ENCODE peak calls at places on chromosome 13, in nine cellular contexts. One of them, this sample, is unnamed.

GRCh38 chr13:27619093-27619705 is 1.1 kb downstream of the LNX2 start:
- DNase-seq in AG04450: no peak
- DNase-seq in MCF 10A: peak; percentile 30
- DNase-seq in activated CD8-positive, alpha-beta T cell treated with anti-CD3 and anti-CD28 coated beads for 36 hours: no peak
- DNase-seq in WTC11: no peak
- DNase-seq in stomach: no peak
- DNase-seq in CD8-positive, alpha-beta T cell: no peak
- DNase-seq in LNCaP clone FGC: no peak
- DNase-seq in fibroblast of mammary gland: peak; percentile 46
- DNase-seq in this sample: no peak

GRCh38 chr13:66195238-66195637 is 1034.9 kb downstream of the PCDH9 start:
- DNase-seq in AG04450: no peak
- DNase-seq in MCF 10A: no peak
- DNase-seq in activated CD8-positive, alpha-beta T cell treated with anti-CD3 and anti-CD28 coated beads for 36 hours: no peak
- DNase-seq in WTC11: no peak
- DNase-seq in stomach: no peak
- DNase-seq in CD8-positive, alpha-beta T cell: no peak
- DNase-seq in LNCaP clone FGC: no peak
- DNase-seq in fibroblast of mammary gland: no peak
- DNase-seq in this sample: no peak

GRCh38 chr13:99033814-99034213 is 56.0 kb upstream of the DOCK9 start:
- DNase-seq in AG04450: no peak
- DNase-seq in MCF 10A: peak; percentile 49
- DNase-seq in activated CD8-positive, alpha-beta T cell treated with anti-CD3 and anti-CD28 coated beads for 36 hours: no peak
- DNase-seq in WTC11: no peak
- DNase-seq in stomach: no peak
- DNase-seq in CD8-positive, alpha-beta T cell: no peak
- DNase-seq in LNCaP clone FGC: no peak
- DNase-seq in fibroblast of mammary gland: peak; percentile 49
- DNase-seq in this sample: no peak

GRCh38 chr13:28022848-28023518 is 34.5 kb upstream of the URAD start:
- DNase-seq in AG04450: no peak
- DNase-seq in MCF 10A: no peak
- DNase-seq in activated CD8-positive, alpha-beta T cell treated with anti-CD3 and anti-CD28 coated beads for 36 hours: no peak
- DNase-seq in WTC11: peak; percentile 21
- DNase-seq in stomach: no peak
- DNase-seq in CD8-positive, alpha-beta T cell: no peak
- DNase-seq in LNCaP clone FGC: no peak
- DNase-seq in fibroblast of mammary gland: no peak
- DNase-seq in this sample: no peak

GRCh38 chr13:86324191-86324590 is 525.0 kb upstream of the SLITRK6 start:
- DNase-seq in AG04450: no peak
- DNase-seq in MCF 10A: no peak
- DNase-seq in activated CD8-positive, alpha-beta T cell treated with anti-CD3 and anti-CD28 coated beads for 36 hours: no peak
- DNase-seq in WTC11: no peak
- DNase-seq in stomach: no peak
- DNase-seq in CD8-positive, alpha-beta T cell: no peak
- DNase-seq in LNCaP clone FGC: no peak
- DNase-seq in fibroblast of mammary gland: no peak
- DNase-seq in this sample: no peak

GRCh38 chr13:62320129-62320724 is 904.6 kb upstream of the PCDH20 start:
- DNase-seq in AG04450: peak; percentile 42
- DNase-seq in MCF 10A: peak; percentile 61
- DNase-seq in activated CD8-positive, alpha-beta T cell treated with anti-CD3 and anti-CD28 coated beads for 36 hours: no peak
- DNase-seq in WTC11: no peak
- DNase-seq in stomach: no peak
- DNase-seq in CD8-positive, alpha-beta T cell: no peak
- DNase-seq in LNCaP clone FGC: peak; percentile 60
- DNase-seq in fibroblast of mammary gland: peak; percentile 49
- DNase-seq in this sample: no peak

GRCh38 chr13:92994056-92994455 is 232.6 kb upstream of the GPC6 start:
- DNase-seq in AG04450: peak; percentile 3
- DNase-seq in MCF 10A: peak; percentile 22
- DNase-seq in activated CD8-positive, alpha-beta T cell treated with anti-CD3 and anti-CD28 coated beads for 36 hours: no peak
- DNase-seq in WTC11: no peak
- DNase-seq in stomach: no peak
- DNase-seq in CD8-positive, alpha-beta T cell: no peak
- DNase-seq in LNCaP clone FGC: no peak
- DNase-seq in fibroblast of mammary gland: peak; percentile 50
- DNase-seq in this sample: no peak

GRCh38 chr13:70809588-70809987 is 701.3 kb upstream of the KLHL1 start:
- DNase-seq in AG04450: no peak
- DNase-seq in MCF 10A: no peak
- DNase-seq in activated CD8-positive, alpha-beta T cell treated with anti-CD3 and anti-CD28 coated beads for 36 hours: no peak
- DNase-seq in WTC11: peak; percentile 13
- DNase-seq in stomach: no peak
- DNase-seq in CD8-positive, alpha-beta T cell: no peak
- DNase-seq in LNCaP clone FGC: no peak
- DNase-seq in fibroblast of mammary gland: no peak
- DNase-seq in this sample: no peak

GRCh38 chr13:47100214-47100853 is 203.5 kb upstream of the HTR2A start:
- DNase-seq in AG04450: peak; percentile 8
- DNase-seq in MCF 10A: no peak
- DNase-seq in activated CD8-positive, alpha-beta T cell treated with anti-CD3 and anti-CD28 coated beads for 36 hours: no peak
- DNase-seq in WTC11: no peak
- DNase-seq in stomach: no peak
- DNase-seq in CD8-positive, alpha-beta T cell: no peak
- DNase-seq in LNCaP clone FGC: no peak
- DNase-seq in fibroblast of mammary gland: no peak
- DNase-seq in this sample: no peak

GRCh38 chr13:46232281-46232680 is 20.6 kb downstream of the LRRC63 start:
- DNase-seq in AG04450: no peak
- DNase-seq in MCF 10A: no peak
- DNase-seq in activated CD8-positive, alpha-beta T cell treated with anti-CD3 and anti-CD28 coated beads for 36 hours: no peak
- DNase-seq in WTC11: no peak
- DNase-seq in stomach: no peak
- DNase-seq in CD8-positive, alpha-beta T cell: no peak
- DNase-seq in LNCaP clone FGC: no peak
- DNase-seq in fibroblast of mammary gland: no peak
- DNase-seq in this sample: no peak

GRCh38 chr13:83168575-83168974 is 713.7 kb downstream of the SLITRK1 start:
- DNase-seq in AG04450: no peak
- DNase-seq in MCF 10A: no peak
- DNase-seq in activated CD8-positive, alpha-beta T cell treated with anti-CD3 and anti-CD28 coated beads for 36 hours: no peak
- DNase-seq in WTC11: no peak
- DNase-seq in stomach: no peak
- DNase-seq in CD8-positive, alpha-beta T cell: no peak
- DNase-seq in LNCaP clone FGC: no peak
- DNase-seq in fibroblast of mammary gland: no peak
- DNase-seq in this sample: no peak

GRCh38 chr13:42883142-42883541 is 101.8 kb downstream of the FAM216B start:
- DNase-seq in AG04450: no peak
- DNase-seq in MCF 10A: no peak
- DNase-seq in activated CD8-positive, alpha-beta T cell treated with anti-CD3 and anti-CD28 coated beads for 36 hours: no peak
- DNase-seq in WTC11: no peak
- DNase-seq in stomach: no peak
- DNase-seq in CD8-positive, alpha-beta T cell: no peak
- DNase-seq in LNCaP clone FGC: no peak
- DNase-seq in fibroblast of mammary gland: peak; percentile 38
- DNase-seq in this sample: no peak

GRCh38 chr13:26929971-26930730 is 169.6 kb upstream of the GPR12 start:
- DNase-seq in AG04450: peak; percentile 18
- DNase-seq in MCF 10A: peak; percentile 69
- DNase-seq in activated CD8-positive, alpha-beta T cell treated with anti-CD3 and anti-CD28 coated beads for 36 hours: peak; percentile 78
- DNase-seq in WTC11: peak; percentile 89
- DNase-seq in stomach: peak; percentile 69
- DNase-seq in CD8-positive, alpha-beta T cell: peak; percentile 64
- DNase-seq in LNCaP clone FGC: no peak
- DNase-seq in fibroblast of mammary gland: peak; percentile 60
- DNase-seq in this sample: no peak

GRCh38 chr13:27336005-27336673 is 65.5 kb downstream of the RASL11A start:
- DNase-seq in AG04450: no peak
- DNase-seq in MCF 10A: no peak
- DNase-seq in activated CD8-positive, alpha-beta T cell treated with anti-CD3 and anti-CD28 coated beads for 36 hours: no peak
- DNase-seq in WTC11: no peak
- DNase-seq in stomach: no peak
- DNase-seq in CD8-positive, alpha-beta T cell: no peak
- DNase-seq in LNCaP clone FGC: no peak
- DNase-seq in fibroblast of mammary gland: peak; percentile 63
- DNase-seq in this sample: no peak

GRCh38 chr13:89627991-89628390 is 1719.5 kb upstream of the MIR17HG start:
- DNase-seq in AG04450: no peak
- DNase-seq in MCF 10A: peak; percentile 21
- DNase-seq in activated CD8-positive, alpha-beta T cell treated with anti-CD3 and anti-CD28 coated beads for 36 hours: no peak
- DNase-seq in WTC11: no peak
- DNase-seq in stomach: no peak
- DNase-seq in CD8-positive, alpha-beta T cell: no peak
- DNase-seq in LNCaP clone FGC: no peak
- DNase-seq in fibroblast of mammary gland: no peak
- DNase-seq in this sample: no peak

GRCh38 chr13:25699600-25699999 is 327.8 kb downstream of the ATP8A2 start:
- DNase-seq in AG04450: no peak
- DNase-seq in MCF 10A: no peak
- DNase-seq in activated CD8-positive, alpha-beta T cell treated with anti-CD3 and anti-CD28 coated beads for 36 hours: no peak
- DNase-seq in WTC11: no peak
- DNase-seq in stomach: no peak
- DNase-seq in CD8-positive, alpha-beta T cell: no peak
- DNase-seq in LNCaP clone FGC: no peak
- DNase-seq in fibroblast of mammary gland: no peak
- DNase-seq in this sample: no peak

GRCh38 chr13:24618219-24618955 is 61.8 kb upstream of the ATP12A start:
- DNase-seq in AG04450: no peak
- DNase-seq in MCF 10A: no peak
- DNase-seq in activated CD8-positive, alpha-beta T cell treated with anti-CD3 and anti-CD28 coated beads for 36 hours: peak; percentile 96
- DNase-seq in WTC11: no peak
- DNase-seq in stomach: peak; percentile 37
- DNase-seq in CD8-positive, alpha-beta T cell: peak; percentile 60
- DNase-seq in LNCaP clone FGC: no peak
- DNase-seq in fibroblast of mammary gland: no peak
- DNase-seq in this sample: no peak

GRCh38 chr13:30033681-30034447 is 183.4 kb upstream of the UBL3 start:
- DNase-seq in AG04450: peak; percentile 82
- DNase-seq in MCF 10A: peak; percentile 36
- DNase-seq in activated CD8-positive, alpha-beta T cell treated with anti-CD3 and anti-CD28 coated beads for 36 hours: no peak
- DNase-seq in WTC11: no peak
- DNase-seq in stomach: no peak
- DNase-seq in CD8-positive, alpha-beta T cell: no peak
- DNase-seq in LNCaP clone FGC: no peak
- DNase-seq in fibroblast of mammary gland: peak; percentile 96
- DNase-seq in this sample: no peak

GRCh38 chr13:82917984-82918383 is 964.3 kb downstream of the SLITRK1 start:
- DNase-seq in AG04450: no peak
- DNase-seq in MCF 10A: no peak
- DNase-seq in activated CD8-positive, alpha-beta T cell treated with anti-CD3 and anti-CD28 coated beads for 36 hours: no peak
- DNase-seq in WTC11: no peak
- DNase-seq in stomach: no peak
- DNase-seq in CD8-positive, alpha-beta T cell: no peak
- DNase-seq in LNCaP clone FGC: no peak
- DNase-seq in fibroblast of mammary gland: no peak
- DNase-seq in this sample: no peak

GRCh38 chr13:32745509-32745908 is 159.3 kb downstream of the PDS5B start:
- DNase-seq in AG04450: no peak
- DNase-seq in MCF 10A: no peak
- DNase-seq in activated CD8-positive, alpha-beta T cell treated with anti-CD3 and anti-CD28 coated beads for 36 hours: no peak
- DNase-seq in WTC11: no peak
- DNase-seq in stomach: no peak
- DNase-seq in CD8-positive, alpha-beta T cell: no peak
- DNase-seq in LNCaP clone FGC: no peak
- DNase-seq in fibroblast of mammary gland: no peak
- DNase-seq in this sample: no peak

GRCh38 chr13:77820431-77821149 is 98.0 kb downstream of the EDNRB start:
- DNase-seq in AG04450: no peak
- DNase-seq in MCF 10A: no peak
- DNase-seq in activated CD8-positive, alpha-beta T cell treated with anti-CD3 and anti-CD28 coated beads for 36 hours: peak; percentile 2
- DNase-seq in WTC11: peak; percentile 12
- DNase-seq in stomach: no peak
- DNase-seq in CD8-positive, alpha-beta T cell: no peak
- DNase-seq in LNCaP clone FGC: no peak
- DNase-seq in fibroblast of mammary gland: no peak
- DNase-seq in this sample: no peak
- TF ChIP-seq CTCF in AG04450: peak; percentile 32
- TF ChIP-seq CTCF in MCF 10A: no peak
- TF ChIP-seq CTCF in activated CD8-positive, alpha-beta T cell treated with anti-CD3 and anti-CD28 coated beads for 36 hours: no peak
- TF ChIP-seq CTCF in WTC11: no peak
- TF ChIP-seq CTCF in stomach: no peak
- TF ChIP-seq CTCF in CD8-positive, alpha-beta T cell: no peak
- TF ChIP-seq CTCF in LNCaP clone FGC: no peak
- TF ChIP-seq CTCF in fibroblast of mammary gland: peak; percentile 13
- TF ChIP-seq CTCF in this sample: no peak

GRCh38 chr13:112636401-112636975 is 48.5 kb upstream of the TUBGCP3 start:
- DNase-seq in AG04450: no peak
- DNase-seq in MCF 10A: no peak
- DNase-seq in activated CD8-positive, alpha-beta T cell treated with anti-CD3 and anti-CD28 coated beads for 36 hours: no peak
- DNase-seq in WTC11: no peak
- DNase-seq in stomach: no peak
- DNase-seq in CD8-positive, alpha-beta T cell: no peak
- DNase-seq in LNCaP clone FGC: no peak
- DNase-seq in fibroblast of mammary gland: no peak
- DNase-seq in this sample: no peak
- TF ChIP-seq CTCF in AG04450: no peak
- TF ChIP-seq CTCF in MCF 10A: no peak
- TF ChIP-seq CTCF in activated CD8-positive, alpha-beta T cell treated with anti-CD3 and anti-CD28 coated beads for 36 hours: no peak
- TF ChIP-seq CTCF in WTC11: no peak
- TF ChIP-seq CTCF in stomach: no peak
- TF ChIP-seq CTCF in CD8-positive, alpha-beta T cell: no peak
- TF ChIP-seq CTCF in LNCaP clone FGC: no peak
- TF ChIP-seq CTCF in fibroblast of mammary gland: no peak
- TF ChIP-seq CTCF in this sample: no peak

GRCh38 chr13:41596190-41596589 is 138.8 kb downstream of the RGCC start:
- DNase-seq in AG04450: no peak
- DNase-seq in MCF 10A: no peak
- DNase-seq in activated CD8-positive, alpha-beta T cell treated with anti-CD3 and anti-CD28 coated beads for 36 hours: no peak
- DNase-seq in WTC11: no peak
- DNase-seq in stomach: no peak
- DNase-seq in CD8-positive, alpha-beta T cell: no peak
- DNase-seq in LNCaP clone FGC: no peak
- DNase-seq in fibroblast of mammary gland: peak; percentile 30
- DNase-seq in this sample: no peak
- TF ChIP-seq CTCF in AG04450: peak; percentile 30
- TF ChIP-seq CTCF in MCF 10A: no peak
- TF ChIP-seq CTCF in activated CD8-positive, alpha-beta T cell treated with anti-CD3 and anti-CD28 coated beads for 36 hours: no peak
- TF ChIP-seq CTCF in WTC11: no peak
- TF ChIP-seq CTCF in stomach: no peak
- TF ChIP-seq CTCF in CD8-positive, alpha-beta T cell: no peak
- TF ChIP-seq CTCF in LNCaP clone FGC: no peak
- TF ChIP-seq CTCF in fibroblast of mammary gland: no peak
- TF ChIP-seq CTCF in this sample: no peak

GRCh38 chr13:19961924-19962323 is 3.4 kb downstream of the ZMYM2 start:
- DNase-seq in AG04450: no peak
- DNase-seq in MCF 10A: no peak
- DNase-seq in activated CD8-positive, alpha-beta T cell treated with anti-CD3 and anti-CD28 coated beads for 36 hours: no peak
- DNase-seq in WTC11: no peak
- DNase-seq in stomach: no peak
- DNase-seq in CD8-positive, alpha-beta T cell: no peak
- DNase-seq in LNCaP clone FGC: no peak
- DNase-seq in fibroblast of mammary gland: peak; percentile 39
- DNase-seq in this sample: no peak

GRCh38 chr13:19962894-19963293 is 4.4 kb downstream of the ZMYM2 start:
- DNase-seq in AG04450: no peak
- DNase-seq in MCF 10A: no peak
- DNase-seq in activated CD8-positive, alpha-beta T cell treated with anti-CD3 and anti-CD28 coated beads for 36 hours: no peak
- DNase-seq in WTC11: no peak
- DNase-seq in stomach: no peak
- DNase-seq in CD8-positive, alpha-beta T cell: no peak
- DNase-seq in LNCaP clone FGC: no peak
- DNase-seq in fibroblast of mammary gland: no peak
- DNase-seq in this sample: no peak

GRCh38 chr13:19967619-19968018 is 9.1 kb downstream of the ZMYM2 start:
- DNase-seq in AG04450: no peak
- DNase-seq in MCF 10A: no peak
- DNase-seq in activated CD8-positive, alpha-beta T cell treated with anti-CD3 and anti-CD28 coated beads for 36 hours: no peak
- DNase-seq in WTC11: no peak
- DNase-seq in stomach: no peak
- DNase-seq in CD8-positive, alpha-beta T cell: no peak
- DNase-seq in LNCaP clone FGC: no peak
- DNase-seq in fibroblast of mammary gland: no peak
- DNase-seq in this sample: no peak
- TF ChIP-seq CTCF in AG04450: no peak
- TF ChIP-seq CTCF in MCF 10A: no peak
- TF ChIP-seq CTCF in activated CD8-positive, alpha-beta T cell treated with anti-CD3 and anti-CD28 coated beads for 36 hours: no peak
- TF ChIP-seq CTCF in WTC11: no peak
- TF ChIP-seq CTCF in stomach: no peak
- TF ChIP-seq CTCF in CD8-positive, alpha-beta T cell: no peak
- TF ChIP-seq CTCF in LNCaP clone FGC: no peak
- TF ChIP-seq CTCF in fibroblast of mammary gland: no peak
- TF ChIP-seq CTCF in this sample: no peak